ENCODE peak calls at places on chromosome 1, in nine cellular contexts. J is neural crest cell, N is NCI-H1105, I is AG08395, S is breast epithelium, X is IMR-90, O is posterior cingulate gyrus, T is AG20443, L is Ammon's horn. Y is an unnamed sample.

GRCh38 chr1:53585116-53585515 is 125.9 kb downstream of the DMRTB1 start:
- DNase-seq in N (no peak), O (no peak), J (no peak), I (no peak), X (peak), L (no peak), T (no peak), S (peak), Y (no peak)

GRCh38 chr1:160376525-160377131 is 9.8 kb downstream of the NHLH1 start:
- DNase-seq in O (no peak), N (peak), I (peak), T (peak), X (peak), J (peak), L (peak), S (no peak), Y (no peak)

GRCh38 chr1:214377886-214378285 is 96.9 kb downstream of the SMYD2 start:
- DNase-seq in J (no peak), N (no peak), T (peak), I (peak), O (no peak), L (no peak), X (peak), S (no peak), Y (no peak)

GRCh38 chr1:170285027-170285426 is 139.3 kb downstream of the NTMT2 start:
- DNase-seq in I (no peak), X (no peak), J (no peak), O (no peak), S (no peak), T (no peak), L (no peak), N (peak), Y (no peak)

GRCh38 chr1:23960291-23960718 is 677 bp downstream of the PNRC2 start:
- DNase-seq in L (peak), I (peak), X (peak), J (no peak), T (no peak), O (no peak), N (no peak), S (no peak), Y (no peak)

GRCh38 chr1:223288826-223289225 is 75.2 kb downstream of the SUSD4 start:
- DNase-seq in J (no peak), N (no peak), S (no peak), T (no peak), X (no peak), L (no peak), O (no peak), I (no peak), Y (no peak)

GRCh38 chr1:220426989-220427388 is 100.9 kb upstream of the MARK1 start:
- DNase-seq in I (no peak), J (no peak), N (no peak), L (no peak), T (no peak), S (no peak), X (no peak), O (no peak), Y (no peak)

GRCh38 chr1:169601096-169601881 is 15.0 kb upstream of the F5 start:
- DNase-seq in O (no peak), T (peak), X (peak), S (no peak), L (peak), N (no peak), J (no peak), I (peak), Y (no peak)

GRCh38 chr1:246549665-246550064 is 16.4 kb downstream of the TFB2M start:
- DNase-seq in S (no peak), L (no peak), X (no peak), T (no peak), N (no peak), I (no peak), J (no peak), O (no peak), Y (no peak)

GRCh38 chr1:31020007-31020790 is 45.3 kb downstream of the PUM1 start:
- DNase-seq in S (no peak), J (no peak), T (no peak), N (peak), L (peak), I (no peak), O (no peak), X (no peak), Y (no peak)

GRCh38 chr1:14946567-14947285 is 206.8 kb upstream of the TMEM51 start:
- DNase-seq in X (peak), T (peak), O (no peak), S (no peak), J (no peak), L (no peak), N (no peak), I (peak), Y (no peak)

GRCh38 chr1:208036177-208036808 is 125.4 kb upstream of the CD34 start:
- DNase-seq in J (no peak), X (peak), T (no peak), N (no peak), S (no peak), I (no peak), L (no peak), O (no peak), Y (no peak)

GRCh38 chr1:96634863-96635262 is 86.7 kb upstream of the PTBP2 start:
- DNase-seq in S (no peak), J (no peak), O (no peak), N (no peak), T (no peak), X (peak), I (no peak), L (no peak), Y (no peak)